ENCODE peak calls at places on chromosomes 12 and 14, in four cellular contexts. B is right lobe of liver, V is psoas muscle, L is fibroblast of lung. U is an unnamed sample. For H3K4me1, the result is how much of the 10 kb centered on the place peaks cover.

GRCh38 chr14:103828315-103828967 is 18.9 kb downstream of the PPP1R13B start:
- DNase-seq in B (no peak), V (peak), L (peak), U (no peak)

GRCh38 chr14:86087377-86087776 is 557.4 kb downstream of the FLRT2 start:
- DNase-seq in B (no peak), V (no peak), L (no peak), U (no peak)

GRCh38 chr12:50231346-50231745 is 52.0 kb downstream of the LIMA1 start:
- DNase-seq in B (no peak), V (no peak), L (no peak), U (no peak)

GRCh38 chr12:47184229-47184628 is 104.5 kb upstream of the AMIGO2 start:
- DNase-seq in B (no peak), V (no peak), L (no peak), U (no peak)

GRCh38 chr14:91369628-91370445 is 47.8 kb downstream of the CCDC88C start:
- DNase-seq in B (no peak), V (no peak), L (no peak), U (no peak)

GRCh38 chr14:102775855-102776760 is 1.1 kb upstream of the TRAF3 start:
- DNase-seq in B (no peak), V (peak), L (peak), U (peak)

GRCh38 chr12:50220357-50221061 is 53.3 kb upstream of the CERS5 start:
- DNase-seq in B (no peak), V (no peak), L (peak), U (no peak)

GRCh38 chr12:2301531-2302461 is 249.0 kb downstream of the CACNA1C start:
- DNase-seq in B (no peak), V (no peak), L (peak), U (peak)

GRCh38 chr12:91335724-91336123 is 153.1 kb upstream of the DCN start:
- DNase-seq in B (no peak), V (no peak), L (no peak), U (no peak)

GRCh38 chr14:50347521-50347920 is 35.4 kb downstream of the DMAC2L start:
- DNase-seq in B (no peak), V (no peak), L (peak), U (no peak)

GRCh38 chr14:32623300-32624093 is 294.4 kb downstream of the AKAP6 start:
- DNase-seq in B (no peak), V (no peak), L (peak), U (no peak)

GRCh38 chr12:2957816-2958431 is 1.3 kb upstream of the TEAD4 start:
- DNase-seq in B (no peak), V (no peak), L (no peak), U (no peak)

GRCh38 chr12:103387385-103387784 is 108.4 kb downstream of the C12orf42 start:
- DNase-seq in B (no peak), V (no peak), L (no peak), U (no peak)

GRCh38 chr12:124938066-124938465 is 23.6 kb upstream of the UBC start:
- DNase-seq in B (no peak), V (no peak), L (no peak), U (no peak)

GRCh38 chr12:4943938-4944284 is 34.2 kb downstream of the KCNA1 start:
- DNase-seq in B (no peak), V (no peak), L (no peak), U (no peak)

GRCh38 chr12:91604897-91605296 is 422.3 kb upstream of the DCN start:
- DNase-seq in B (no peak), V (no peak), L (peak), U (no peak)

GRCh38 chr12:22759769-22760674 is 135.1 kb downstream of the ETNK1 start:
- DNase-seq in B (no peak), V (no peak), L (no peak), U (peak)

GRCh38 chr12:26158078-26158764 is 33.4 kb upstream of the BHLHE41 start:
- DNase-seq in B (no peak), V (no peak), L (no peak), U (peak)

GRCh38 chr12:64801381-64801780 is 23.1 kb upstream of the TBC1D30 start:
- DNase-seq in B (no peak), V (no peak), L (no peak), U (no peak)

GRCh38 chr12:111046896-111047295 is 126.5 kb upstream of the MYL2 start:
- DNase-seq in B (no peak), V (no peak), L (no peak), U (peak)

GRCh38 chr12:79681008-79681590 is 9.7 kb downstream of the PAWR start:
- DNase-seq in B (no peak), V (no peak), L (peak), U (peak)

GRCh38 chr14:52328286-52328685 is 14.2 kb downstream of the PTGER2 start:
- DNase-seq in B (no peak), V (no peak), L (peak), U (no peak)

GRCh38 chr12:48775299-48775698 is 13.6 kb downstream of the ADCY6 start:
- DNase-seq in B (no peak), V (no peak), L (no peak), U (no peak)

GRCh38 chr14:100568998-100569733 is 18.1 kb downstream of the BEGAIN start:
- DNase-seq in B (no peak), V (no peak), L (peak), U (no peak)

GRCh38 chr14:101074124-101075024 is 170.9 kb upstream of the RTL1 start:
- DNase-seq in B (no peak), V (no peak), L (no peak), U (peak)

GRCh38 chr14:36510874-36511273 is 9.2 kb downstream of the NKX2-1 start:
- DNase-seq in B (no peak), V (no peak), L (no peak), U (no peak)

GRCh38 chr14:87139299-87139698 is 853.7 kb downstream of the GALC start:
- DNase-seq in B (no peak), V (no peak), L (peak), U (no peak)

GRCh38 chr14:71220462-71220861 is 313.2 kb downstream of the PCNX1 start:
- DNase-seq in B (no peak), V (no peak), L (no peak), U (no peak)

GRCh38 chr12:4449862-4450222 is 4.2 kb upstream of the FGF6 start:
- DNase-seq in B (no peak), V (no peak), L (no peak), U (peak)

GRCh38 chr14:56181666-56182065 is 63.5 kb downstream of the PELI2 start:
- DNase-seq in B (no peak), V (no peak), L (no peak), U (no peak)

GRCh38 chr12:21526721-21527345 is 737 bp downstream of the SPX start:
- DNase-seq in B (no peak), V (no peak), L (no peak), U (no peak)

GRCh38 chr14:72686101-72686500 is 207.8 kb downstream of the DPF3 start:
- DNase-seq in B (no peak), V (no peak), L (no peak), U (no peak)

GRCh38 chr12:108729612-108730336 is 1.5 kb downstream of the CORO1C start:
- DNase-seq in B (no peak), V (no peak), L (peak), U (no peak)

GRCh38 chr12:50764861-50765324 is 992 bp downstream of the ATF1 start:
- DNase-seq in B (no peak), V (no peak), L (peak), U (no peak)

GRCh38 chr12:3972576-3972975 is 99.4 kb upstream of the PARP11 start:
- DNase-seq in B (no peak), V (no peak), L (no peak), U (no peak)

GRCh38 chr12:123064356-123064755 is 83.9 kb downstream of the ARL6IP4 start:
- DNase-seq in B (peak), V (peak), L (no peak), U (no peak)

GRCh38 chr12:123062682-123063426 is 82.4 kb downstream of the ARL6IP4 start:
- DNase-seq in B (peak), V (peak), L (peak), U (no peak)

GRCh38 chr12:123063535-123063934 is 83.1 kb downstream of the ARL6IP4 start:
- DNase-seq in B (no peak), V (no peak), L (no peak), U (peak)

GRCh38 chr12:123065666-123066457 is 85.0 kb downstream of the PITPNM2 start:
- DNase-seq in B (no peak), V (no peak), L (no peak), U (no peak)

GRCh38 chr12:123064885-123065619 is 84.6 kb downstream of the ARL6IP4 start:
- DNase-seq in B (no peak), V (no peak), L (no peak), U (no peak)
- H3K4me1 ChIP-seq in B (under half), V (half or more), L (under half), U (under half)

GRCh38 chr14:34982421-34983147 is at the start of gene SRP54:
- DNase-seq in B (peak), V (peak), L (peak), U (peak)
- TF ChIP-seq CTCF in B (no peak), V (peak), L (no peak), U (peak)

GRCh38 chr14:81323621-81324400 is 76.3 kb downstream of the STON2 start:
- DNase-seq in B (no peak), V (no peak), L (peak), U (peak)

GRCh38 chr14:81319314-81319713 is 80.8 kb downstream of the STON2 start:
- DNase-seq in B (no peak), V (no peak), L (no peak), U (peak)

GRCh38 chr14:81319946-81320345 is 80.2 kb downstream of the STON2 start:
- DNase-seq in B (no peak), V (no peak), L (no peak), U (peak)

GRCh38 chr14:81326451-81326850 is 73.7 kb downstream of the STON2 start:
- DNase-seq in B (no peak), V (no peak), L (no peak), U (no peak)

DNA sequence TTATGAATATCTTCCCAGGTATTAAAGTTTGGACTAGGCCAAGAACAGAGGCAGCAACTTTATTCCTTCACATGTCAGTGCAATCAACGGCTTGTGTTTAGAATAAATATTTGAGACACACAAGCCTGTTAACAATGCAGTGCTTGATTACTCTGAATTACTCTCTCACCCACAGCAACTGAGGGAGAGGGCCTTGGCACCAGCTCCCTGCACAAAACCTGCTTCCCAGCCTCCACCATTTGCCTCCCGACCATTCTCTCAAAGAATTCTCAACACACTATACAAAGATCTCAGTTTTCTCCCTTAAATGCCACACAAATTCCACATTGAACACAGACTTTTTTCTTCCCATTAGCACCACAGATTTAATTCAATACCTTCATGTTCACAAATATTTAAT is 77.0 kb downstream of the STON2 start:
- DNase-seq in B (no peak), V (no peak), L (no peak), U (peak)
- H3K4me1 ChIP-seq in B (under half), V (under half), L (under half), U (under half)

GRCh38 chr12:116276433-116277216 is 868 bp downstream of the MED13L start:
- DNase-seq in B (peak), V (peak), L (peak), U (peak)
- TF ChIP-seq CTCF in B (no peak), V (no peak), L (peak), U (peak)

DNA sequence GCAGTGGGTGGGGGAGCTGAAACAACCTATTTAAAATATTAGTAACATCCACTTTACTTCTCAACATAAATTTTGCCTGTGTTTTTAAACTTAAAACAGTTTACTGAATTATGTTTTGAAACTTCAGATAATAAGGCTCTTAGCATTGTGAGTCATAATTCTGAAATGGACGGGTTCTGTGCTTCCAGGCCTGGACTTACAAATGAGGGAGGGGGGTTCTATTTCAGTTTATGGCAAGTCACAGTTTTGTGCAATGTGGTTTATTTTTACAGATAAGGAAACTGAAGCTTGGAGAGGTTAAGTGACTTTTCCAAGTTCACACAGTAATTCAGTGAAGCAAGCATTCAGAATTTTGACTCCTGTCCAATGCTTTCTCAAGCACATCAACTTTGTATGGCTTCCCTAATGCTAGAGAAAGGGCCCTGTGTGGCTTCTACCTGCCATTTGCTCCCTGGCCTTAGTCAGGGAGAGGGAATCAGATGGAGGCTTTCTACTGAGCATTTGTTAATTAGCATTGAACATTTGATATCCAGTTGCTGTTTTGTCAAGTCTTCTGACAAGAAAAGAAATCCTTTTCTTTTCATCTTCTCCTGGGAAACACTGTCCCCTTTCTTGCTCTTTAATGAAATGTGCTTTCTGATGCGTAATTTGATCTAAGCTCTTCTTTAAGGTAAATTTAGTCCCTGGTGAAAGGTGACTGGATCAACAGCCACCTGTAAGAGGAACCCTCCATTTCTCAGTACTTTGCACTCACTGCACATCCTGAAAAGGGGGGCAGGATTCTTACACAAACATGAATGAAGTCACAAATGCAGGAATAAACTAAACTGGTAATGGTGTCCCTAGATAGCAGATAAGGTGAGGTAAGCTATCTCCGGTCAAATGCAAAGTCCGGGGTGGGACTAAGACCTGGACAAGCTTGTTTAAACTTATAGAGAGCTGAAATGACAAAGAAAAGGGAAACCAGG is 2.5 kb upstream of the SALL2 start:
- DNase-seq in B (no peak), V (no peak), L (peak), U (peak)
- H3K4me1 ChIP-seq in B (under half), V (under half), L (under half), U (under half)

GRCh38 chr14:106044949-106045596 is 518.7 kb downstream of the TMEM121 start:
- DNase-seq in B (peak), V (peak), L (no peak), U (peak)
- TF ChIP-seq CTCF in B (peak), V (no peak), L (no peak), U (peak)

GRCh38 chr14:35292051-35292769 is at the start of gene PSMA6:
- DNase-seq in B (peak), V (peak), L (peak), U (peak)
- H3K4me1 ChIP-seq in B (under half), V (under half), L (under half), U (under half)

DNA sequence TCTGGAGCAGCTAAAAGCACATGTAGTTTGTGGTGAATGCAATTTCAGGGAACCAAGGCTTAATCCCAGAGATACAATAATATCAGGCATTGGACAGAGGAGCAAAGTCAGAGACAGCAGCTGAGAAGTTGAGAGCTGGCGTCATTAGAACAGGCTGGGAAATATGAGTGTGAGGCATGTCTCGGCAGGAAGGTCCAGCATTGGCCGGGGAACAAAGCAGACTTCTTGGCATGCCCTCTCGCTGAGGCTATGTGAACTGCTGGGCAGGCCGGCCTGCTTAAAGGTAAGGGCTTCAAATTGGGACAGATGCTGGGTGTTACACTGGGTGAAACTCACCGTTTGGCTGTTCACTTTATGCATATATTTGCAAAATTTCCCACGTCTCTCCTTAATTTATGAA is 125.4 kb downstream of the CAND1 start:
- DNase-seq in B (no peak), V (peak), L (peak), U (peak)
- TF ChIP-seq CTCF in B (no peak), V (peak), L (peak), U (peak)

DNA sequence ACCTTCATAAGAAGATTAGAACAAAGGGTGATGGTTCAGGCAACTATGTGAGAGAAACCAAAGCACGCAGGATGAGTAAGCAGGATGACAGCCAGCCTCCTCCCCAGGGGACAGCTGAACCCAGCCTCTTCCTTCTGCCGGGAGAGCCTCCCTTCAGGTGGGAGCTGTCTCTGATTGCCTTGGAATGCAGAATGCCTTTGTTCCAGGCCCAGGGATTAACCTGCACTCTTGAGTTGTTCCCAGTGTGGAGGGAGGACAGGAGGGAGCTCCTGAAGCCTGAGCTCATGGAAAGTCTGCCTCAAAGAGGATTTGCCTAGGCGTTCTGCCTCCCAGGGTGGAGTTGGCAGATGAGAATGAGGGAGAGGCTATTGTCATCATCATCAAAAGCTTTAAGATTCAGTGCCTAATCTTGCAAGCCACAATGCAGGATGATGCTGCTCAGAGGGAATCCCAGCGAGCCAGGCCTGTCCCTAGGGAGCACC is 3.6 kb upstream of the KRT6A start:
- DNase-seq in B (no peak), V (no peak), L (peak), U (peak)
- H3K4me1 ChIP-seq in B (under half), V (under half), L (under half), U (under half)

GRCh38 chr14:70096866-70097265 is 91.9 kb downstream of the SLC8A3 start:
- DNase-seq in B (no peak), V (no peak), L (no peak), U (peak)
- TF ChIP-seq CTCF in B (no peak), V (no peak), L (peak), U (peak)